ENCODE peak calls at places on chromosome 13, in five cellular contexts. U is stomach, A is NCI-H1092, S is neuronal stem cell, V is A549. O is an unnamed sample.

GRCh38 chr13:114099918-114100445 is 32.4 kb downstream of the RASA3 start:
- DNase-seq in V (peak; percentile 26), A (no peak), U (no peak), S (no peak), O (no peak)

GRCh38 chr13:94464771-94465170 is 14.7 kb downstream of the DCT start:
- DNase-seq in S (no peak), U (no peak), A (no peak), V (no peak), O (no peak)

GRCh38 chr13:110682746-110683145 is 23.2 kb downstream of the CARS2 start:
- DNase-seq in S (no peak), A (no peak), U (no peak), V (no peak), O (no peak)

GRCh38 chr13:44132710-44133109 is 240.9 kb upstream of the SERP2 start:
- DNase-seq in V (no peak), S (no peak), U (peak; percentile 64), A (no peak), O (no peak)

GRCh38 chr13:66021846-66022245 is 1208.3 kb downstream of the PCDH9 start:
- DNase-seq in V (no peak), U (no peak), A (no peak), S (no peak), O (no peak)

GRCh38 chr13:46295531-46296464 is 84.1 kb downstream of the LRRC63 start:
- DNase-seq in A (no peak), S (no peak), U (peak; percentile 34), V (no peak), O (no peak)

GRCh38 chr13:30000373-30000770 is 150.0 kb upstream of the UBL3 start:
- DNase-seq in U (no peak), V (no peak), S (no peak), A (no peak), O (no peak)

GRCh38 chr13:71115301-71115700 is 751.7 kb downstream of the DACH1 start:
- DNase-seq in V (no peak), S (no peak), A (no peak), U (no peak), O (no peak)

GRCh38 chr13:30504081-30504480 is 38.3 kb upstream of the HMGB1 start:
- DNase-seq in S (no peak), A (no peak), U (no peak), V (no peak), O (no peak)

GRCh38 chr13:92963029-92963428 is 263.6 kb upstream of the GPC6 start:
- DNase-seq in S (no peak), A (no peak), U (no peak), V (no peak), O (no peak)

GRCh38 chr13:24073657-24074056 is 86.9 kb upstream of the SPATA13 start:
- DNase-seq in V (no peak), A (no peak), S (no peak), U (no peak), O (no peak)

GRCh38 chr13:45674908-45675307 is 27.2 kb upstream of the CBY2 start:
- DNase-seq in U (no peak), V (no peak), A (no peak), S (peak; percentile 9), O (no peak)

GRCh38 chr13:81106348-81106747 is 765.4 kb upstream of the SPRY2 start:
- DNase-seq in A (no peak), S (no peak), V (no peak), U (no peak), O (no peak)

GRCh38 chr13:61880576-61881283 is 465.1 kb upstream of the PCDH20 start:
- DNase-seq in S (no peak), A (peak; percentile 4), V (no peak), U (peak; percentile 36), O (peak; percentile 24)

O was measured in endothelial cell.